ENCODE peak calls at places on chromosome 1, in six cellular contexts. K is neural progenitor cell, W is A673, L is fibroblast of lung, X is GM23338, Y is PC-3. O is an unnamed sample.

GRCh38 chr1:202648822-202649221 is 61.4 kb downstream of the SYT2 start:
- DNase-seq in X (no peak), W (no peak), L (no peak), Y (no peak), K (no peak), O (no peak)

GRCh38 chr1:175576870-175577269 is 166.5 kb downstream of the TNR start:
- DNase-seq in L (no peak), Y (no peak), W (no peak), K (no peak), X (peak; percentile 17), O (no peak)

GRCh38 chr1:60924964-60925798 is 157.2 kb upstream of the NFIA start:
- DNase-seq in X (no peak), K (no peak), W (no peak), L (no peak), Y (no peak), O (no peak)

GRCh38 chr1:84869750-84870149 is 23.3 kb downstream of the LPAR3 start:
- DNase-seq in L (peak; percentile 30), Y (no peak), X (no peak), W (no peak), K (no peak), O (no peak)

GRCh38 chr1:163528710-163529348 is 207.1 kb downstream of the NUF2 start:
- DNase-seq in Y (peak; percentile 67), X (peak; percentile 52), K (peak; percentile 13), W (peak; percentile 71), L (peak; percentile 13), O (no peak)

GRCh38 chr1:203362561-203363055 is 11.7 kb upstream of the FMOD start:
- DNase-seq in X (no peak), W (no peak), Y (no peak), L (no peak), K (no peak), O (no peak)

GRCh38 chr1:40003156-40004093 is 37.1 kb upstream of the CAP1 start:
- DNase-seq in X (no peak), Y (no peak), K (no peak), L (no peak), W (no peak), O (no peak)

GRCh38 chr1:94025383-94026340 is 95.3 kb downstream of the ABCA4 start:
- DNase-seq in K (peak; percentile 68), Y (peak; percentile 90), W (peak; percentile 76), L (peak; percentile 70), X (peak; percentile 67), O (no peak)

GRCh38 chr1:203625623-203626189 is 926 bp upstream of the ATP2B4 start:
- DNase-seq in L (peak; percentile 39), K (no peak), X (no peak), Y (peak; percentile 73), W (peak; percentile 73), O (no peak)

GRCh38 chr1:16230744-16231143 is 6.2 kb downstream of the CPLANE2 start:
- DNase-seq in W (no peak), K (no peak), L (no peak), X (no peak), Y (no peak), O (no peak)

GRCh38 chr1:36349241-36349671 is 25.8 kb upstream of the EVA1B start:
- DNase-seq in L (peak; percentile 59), K (no peak), Y (peak; percentile 74), X (no peak), W (no peak), O (no peak)

GRCh38 chr1:210464519-210465039 is 135.9 kb downstream of the HHAT start:
- DNase-seq in Y (peak; percentile 78), K (no peak), W (no peak), X (no peak), L (peak; percentile 83), O (no peak)

GRCh38 chr1:199691540-199691939 is 336.0 kb upstream of the NR5A2 start:
- DNase-seq in Y (peak; percentile 65), X (peak; percentile 32), L (peak; percentile 92), W (peak; percentile 95), K (peak; percentile 69), O (no peak)

GRCh38 chr1:208093754-208094719 is 150.1 kb downstream of the PLXNA2 start:
- DNase-seq in W (peak; percentile 53), X (peak; percentile 90), K (peak; percentile 92), Y (peak; percentile 72), L (peak; percentile 51), O (no peak)

GRCh38 chr1:172761581-172762025 is 102.7 kb downstream of the FASLG start:
- DNase-seq in K (no peak), X (no peak), L (peak; percentile 79), W (no peak), Y (peak; percentile 98), O (no peak)

GRCh38 chr1:225462429-225462713 is 34.5 kb upstream of the LBR start:
- DNase-seq in X (no peak), Y (no peak), L (no peak), K (no peak), W (no peak), O (no peak)

GRCh38 chr1:201461783-201462441 is 7.1 kb downstream of the PHLDA3 start:
- DNase-seq in Y (peak; percentile 100), W (peak; percentile 58), L (peak; percentile 99), X (no peak), K (no peak), O (peak; percentile 98)

GRCh38 chr1:59061876-59062275 is 235.0 kb upstream of the FGGY start:
- DNase-seq in L (peak; percentile 92), X (no peak), W (peak; percentile 49), Y (peak; percentile 46), K (no peak), O (no peak)

GRCh38 chr1:18927654-18928272 is 25.4 kb upstream of the ALDH4A1 start:
- DNase-seq in X (no peak), K (no peak), L (peak; percentile 83), W (no peak), Y (peak; percentile 74), O (no peak)

GRCh38 chr1:52180176-52180575 is 38.3 kb downstream of the ZFYVE9 start:
- DNase-seq in L (no peak), K (no peak), X (no peak), W (no peak), Y (no peak), O (no peak)

GRCh38 chr1:44293761-44294315 is 61.2 kb downstream of the ERI3 start:
- DNase-seq in X (no peak), K (no peak), L (no peak), Y (no peak), W (no peak), O (no peak)

GRCh38 chr1:64251971-64252370 is 48.5 kb downstream of the UBE2U start:
- DNase-seq in K (peak; percentile 20), Y (no peak), L (no peak), X (peak; percentile 74), W (no peak), O (no peak)

GRCh38 chr1:199646761-199647160 is 380.7 kb upstream of the NR5A2 start:
- DNase-seq in L (no peak), Y (peak; percentile 1), K (no peak), W (no peak), X (no peak), O (no peak)

GRCh38 chr1:228090613-228091081 is 8.1 kb downstream of the ARF1 start:
- DNase-seq in X (no peak), Y (no peak), L (peak; percentile 17), K (no peak), W (no peak), O (no peak)

GRCh38 chr1:27348861-27349783 is 7.3 kb downstream of the SYTL1 start:
- DNase-seq in Y (peak; percentile 90), L (peak; percentile 45), W (peak; percentile 52), K (peak; percentile 84), X (peak; percentile 87), O (peak; percentile 46)

GRCh38 chr1:115258302-115258866 is 79.7 kb downstream of the NGF start:
- DNase-seq in L (peak; percentile 87), W (no peak), K (no peak), X (no peak), Y (peak; percentile 19), O (no peak)

GRCh38 chr1:98920441-98921110 is 84.1 kb downstream of the PLPPR5 start:
- DNase-seq in W (no peak), K (no peak), X (no peak), Y (peak; percentile 85), L (peak; percentile 76), O (no peak)

GRCh38 chr1:166169182-166169581 is 2.4 kb upstream of the FAM78B start:
- DNase-seq in X (no peak), L (no peak), K (no peak), Y (no peak), W (no peak), O (no peak)

GRCh38 chr1:203567596-203567995 is 59.0 kb upstream of the ATP2B4 start:
- DNase-seq in X (no peak), K (no peak), W (no peak), L (no peak), Y (no peak), O (no peak)

DNA sequence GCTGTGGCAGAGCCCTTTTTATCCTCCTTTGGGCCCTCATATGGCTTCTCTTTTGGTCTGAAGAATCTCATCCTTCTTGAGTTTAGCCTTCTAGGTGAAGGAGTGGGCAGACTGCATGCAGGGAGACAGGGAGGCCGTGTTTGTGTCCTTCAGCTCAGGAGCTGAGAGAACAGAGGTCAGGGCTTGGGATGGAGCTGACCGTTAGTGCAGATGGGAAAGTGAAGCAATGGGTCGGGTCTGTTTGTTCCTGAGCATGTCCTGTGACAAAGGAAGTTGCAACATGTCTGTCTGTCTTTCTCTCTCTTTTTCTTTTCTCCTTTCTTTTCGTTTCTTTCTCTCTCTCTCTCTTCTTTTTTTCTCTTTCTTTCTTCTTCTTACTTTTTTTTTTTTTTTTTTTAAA is 14.9 kb downstream of the MAPKAPK2 start:
- DNase-seq in W (no peak), X (no peak), Y (no peak), L (no peak), K (no peak), O (no peak)
- H3K4me1 ChIP-seq in W (no peaks in the 10 kb centered on the region), X (peaks cover 41% of the 10 kb centered on the region), Y (no peaks in the 10 kb centered on the region), L (peaks cover 13% of the 10 kb centered on the region), K (peaks cover 31% of the 10 kb centered on the region), O (peaks cover 13% of the 10 kb centered on the region)

DNA sequence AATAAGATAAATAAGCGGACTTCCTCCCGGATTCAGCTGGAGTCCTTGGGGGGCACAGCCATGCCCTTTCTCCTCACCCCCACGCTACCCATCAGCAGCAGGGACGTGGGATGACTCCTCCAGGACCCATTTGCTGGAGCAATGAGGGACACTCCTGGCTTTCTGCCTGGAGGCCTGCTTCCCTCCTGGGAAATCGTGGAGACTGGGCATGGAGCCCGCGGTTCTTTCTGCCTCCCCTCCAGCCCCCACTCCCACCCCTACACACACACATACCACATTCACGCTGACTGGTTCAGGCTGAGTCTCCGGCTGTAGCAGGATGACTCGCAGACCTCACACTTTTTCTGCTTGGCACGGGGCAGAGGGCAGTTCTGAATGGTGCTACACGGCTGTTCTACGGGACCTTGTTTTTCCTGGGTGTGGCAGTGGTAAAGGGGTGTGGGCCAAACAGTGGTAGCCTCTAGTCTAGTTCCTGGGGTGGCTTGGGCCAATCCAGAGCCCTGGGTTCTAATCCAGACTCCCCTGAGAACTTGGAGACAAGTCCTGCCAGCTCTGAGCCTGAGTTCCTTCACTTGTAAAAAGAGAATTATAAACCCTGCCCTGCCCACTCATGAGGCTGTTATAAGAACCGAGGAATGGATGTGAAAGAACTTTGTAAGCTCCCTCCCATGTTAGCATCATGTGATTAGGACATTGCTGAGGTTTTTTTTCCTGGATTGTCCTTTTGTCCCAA is 131.2 kb downstream of the RRAGC start:
- DNase-seq in X (peak; percentile 20), W (peak; percentile 100), L (peak; percentile 93), Y (peak; percentile 4), K (peak; percentile 8), O (no peak)
- TF ChIP-seq EZH2 in X (no peak), W (no peak), L (no peak), Y (no peak), K (no peak), O (no peak)

GRCh38 chr1:62585481-62586155 is 11.7 kb upstream of the ANGPTL3 start:
- DNase-seq in Y (no peak), K (no peak), L (no peak), X (peak; percentile 67), W (no peak), O (no peak)
- H3K4me1 ChIP-seq in Y (no peaks in the 10 kb centered on the region), K (no peaks in the 10 kb centered on the region), L (no peaks in the 10 kb centered on the region), X (peaks cover 13% of the 10 kb centered on the region), W (no peaks in the 10 kb centered on the region), O (no peaks in the 10 kb centered on the region)

GRCh38 chr1:233327938-233328660 is 575 bp downstream of the MAP3K21 start:
- DNase-seq in W (peak; percentile 17), Y (peak; percentile 48), X (peak; percentile 65), L (peak; percentile 12), K (peak; percentile 61), O (no peak)
- TF ChIP-seq EZH2 in W (no peak), Y (no peak), X (no peak), L (no peak), K (peak; percentile 80), O (no peak)

O was measured in keratinocyte.